ENCODE peak calls at places on chromosomes 13 and 19, in five cellular contexts. D is heart left ventricle, F is AG04449, Z is AG09309, U is GM10248. M is an unnamed sample.

GRCh38 chr13:110319774-110320509 is 12.9 kb downstream of the COL4A2 start:
- DNase-seq in Z (no peak), U (no peak), D (no peak), F (no peak), M (peak; percentile 62)

GRCh38 chr13:98208606-98209005 is 31.5 kb upstream of the RNF113B start:
- DNase-seq in Z (no peak), D (no peak), F (no peak), U (no peak), M (no peak)

GRCh38 chr19:19966862-19967261 is 66.1 kb downstream of the ZNF93 start:
- DNase-seq in F (no peak), Z (no peak), U (no peak), D (no peak), M (no peak)

GRCh38 chr13:94176576-94176975 is 302.9 kb downstream of the DCT start:
- DNase-seq in D (no peak), U (no peak), F (no peak), Z (no peak), M (no peak)

GRCh38 chr13:90968510-90968909 is 379.0 kb upstream of the MIR17HG start:
- DNase-seq in Z (no peak), F (no peak), U (no peak), D (no peak), M (no peak)

GRCh38 chr13:50119593-50119992 is 104.3 kb downstream of the KCNRG start:
- DNase-seq in D (no peak), F (no peak), Z (no peak), U (no peak), M (no peak)

GRCh38 chr19:17796013-17796837 is 1.3 kb downstream of the B3GNT3 start:
- DNase-seq in Z (no peak), D (no peak), F (no peak), U (no peak), M (no peak)

GRCh38 chr19:51422053-51422448 is 4.6 kb upstream of the SIGLEC10 start:
- DNase-seq in F (no peak), D (peak; percentile 83), U (peak; percentile 89), Z (no peak), M (peak; percentile 64)

GRCh38 chr13:21671793-21672680 is 1.2 kb downstream of the FGF9 start:
- DNase-seq in F (no peak), Z (no peak), U (no peak), D (no peak), M (no peak)

GRCh38 chr19:1407662-1408299 is 395 bp downstream of the DAZAP1 start:
- DNase-seq in Z (no peak), D (peak; percentile 62), U (peak; percentile 67), F (no peak), M (no peak)

GRCh38 chr13:100675660-100676129 is 1.1 kb upstream of the TMTC4 start:
- DNase-seq in F (no peak), U (no peak), Z (no peak), D (no peak), M (no peak)

GRCh38 chr19:12777217-12778019 is 2.1 kb upstream of the HOOK2 start:
- DNase-seq in F (no peak), D (peak; percentile 88), U (peak; percentile 75), Z (no peak), M (no peak)

GRCh38 chr19:48852292-48852691 is 16.0 kb upstream of the HSD17B14 start:
- DNase-seq in D (no peak), Z (no peak), U (no peak), F (no peak), M (no peak)

GRCh38 chr13:23509781-23510543 is 60.2 kb upstream of the TNFRSF19 start:
- DNase-seq in D (no peak), F (no peak), Z (peak; percentile 53), U (no peak), M (no peak)

GRCh38 chr19:39413903-39414608 is 1.6 kb downstream of the PLEKHG2 start:
- DNase-seq in U (no peak), Z (no peak), F (no peak), D (no peak), M (no peak)
- TF ChIP-seq CTCF in U (peak; percentile 29), Z (peak; percentile 43), F (peak; percentile 37), D (no peak), M (no peak)

DNA sequence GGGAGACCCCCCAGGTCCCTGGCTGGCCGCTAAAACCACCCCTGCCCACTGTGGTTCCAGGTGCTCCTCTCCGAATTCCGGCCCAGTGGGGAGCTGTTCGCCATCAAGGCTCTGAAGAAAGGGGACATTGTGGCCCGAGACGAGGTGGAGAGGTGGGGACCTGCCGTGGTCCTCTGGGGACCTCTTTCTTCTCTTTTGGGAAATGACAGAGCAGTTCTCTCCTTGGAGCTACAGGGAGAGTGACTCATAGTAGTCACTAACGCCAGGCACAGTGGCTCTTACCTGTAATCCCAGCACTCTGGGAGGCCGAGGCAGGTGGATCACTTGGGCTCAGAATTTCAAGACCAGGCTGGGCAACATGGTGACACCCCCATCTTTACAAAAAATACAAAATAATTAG is 7.3 kb downstream of the PTGER1 start:
- DNase-seq in F (no peak), Z (no peak), D (no peak), U (no peak), M (no peak)
- TF ChIP-seq CTCF in F (no peak), Z (peak; percentile 15), D (no peak), U (no peak), M (no peak)

DNA sequence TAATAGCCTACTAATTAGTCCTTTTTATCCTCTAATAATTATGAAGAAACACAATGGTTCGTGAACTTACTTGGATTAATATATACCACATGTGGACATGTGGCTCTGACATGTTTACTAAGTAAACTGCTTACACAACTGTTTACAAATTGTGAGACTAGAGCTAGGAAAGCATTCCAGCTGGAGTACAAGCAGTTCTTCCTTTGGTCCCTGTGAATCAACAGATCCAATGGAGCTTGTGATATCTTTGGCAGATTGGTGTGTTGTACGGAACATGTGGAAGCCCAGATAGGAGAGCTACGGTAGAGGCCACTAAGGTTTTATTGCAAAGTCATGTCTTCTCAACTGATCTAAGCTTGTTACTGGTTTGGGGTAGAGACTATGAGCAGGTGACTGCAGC is 145.5 kb upstream of the SPRY2 start:
- DNase-seq in F (no peak), Z (no peak), U (no peak), D (no peak), M (no peak)
- TF ChIP-seq CTCF in F (no peak), Z (no peak), U (no peak), D (no peak), M (no peak)

GRCh38 chr13:60881507-60881906 is 484.5 kb downstream of the TDRD3 start:
- DNase-seq in D (no peak), Z (no peak), U (no peak), F (no peak), M (no peak)
- TF ChIP-seq CTCF in D (no peak), Z (no peak), U (no peak), F (no peak), M (no peak)

DNA sequence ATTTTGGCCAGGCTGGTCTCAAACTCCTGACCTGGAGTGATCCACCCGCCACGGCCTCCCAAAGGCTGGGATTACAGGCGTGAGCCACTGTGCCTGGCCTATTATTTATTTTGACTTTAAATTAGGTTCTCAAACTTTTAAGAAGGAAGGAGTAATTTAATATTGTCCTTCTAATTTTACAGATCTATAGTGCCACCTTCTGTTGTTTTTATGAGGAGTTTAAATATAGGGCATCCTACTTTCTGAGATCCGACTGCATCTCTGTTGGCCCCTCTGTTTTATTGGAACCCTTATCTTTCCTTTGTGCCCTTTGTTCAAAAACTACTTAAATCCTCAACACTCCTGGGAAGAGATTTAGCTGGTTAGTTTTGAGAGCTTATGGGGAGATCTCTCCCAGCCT is 25.4 kb upstream of the ZMYM5 start:
- DNase-seq in U (no peak), Z (no peak), D (no peak), F (no peak), M (no peak)
- TF ChIP-seq CTCF in U (no peak), Z (peak; percentile 14), D (peak; percentile 32), F (no peak), M (peak; percentile 41)

DNA sequence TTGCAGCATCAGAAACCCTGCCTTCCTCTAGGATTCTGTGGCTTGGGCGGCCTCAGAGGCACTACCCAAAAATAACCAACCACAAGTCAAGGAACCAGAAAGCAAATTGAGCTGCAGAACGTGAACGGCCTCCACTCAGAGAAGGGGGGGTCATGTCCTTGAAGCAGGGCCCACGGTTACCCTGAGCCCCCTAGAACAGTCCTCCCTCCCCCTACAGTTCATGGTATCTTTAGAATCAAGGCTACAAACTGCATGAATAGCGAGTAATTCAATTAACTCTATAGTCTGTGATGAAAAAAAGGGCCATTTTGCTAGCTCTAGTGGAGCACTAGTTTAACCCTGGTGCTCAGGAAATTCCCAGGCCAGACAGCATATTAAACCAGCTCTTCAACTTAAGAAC is 79.0 kb upstream of the ZNF507 start:
- DNase-seq in D (no peak), F (no peak), Z (no peak), U (no peak), M (no peak)
- TF ChIP-seq CTCF in D (no peak), F (no peak), Z (no peak), U (no peak), M (no peak)

DNA sequence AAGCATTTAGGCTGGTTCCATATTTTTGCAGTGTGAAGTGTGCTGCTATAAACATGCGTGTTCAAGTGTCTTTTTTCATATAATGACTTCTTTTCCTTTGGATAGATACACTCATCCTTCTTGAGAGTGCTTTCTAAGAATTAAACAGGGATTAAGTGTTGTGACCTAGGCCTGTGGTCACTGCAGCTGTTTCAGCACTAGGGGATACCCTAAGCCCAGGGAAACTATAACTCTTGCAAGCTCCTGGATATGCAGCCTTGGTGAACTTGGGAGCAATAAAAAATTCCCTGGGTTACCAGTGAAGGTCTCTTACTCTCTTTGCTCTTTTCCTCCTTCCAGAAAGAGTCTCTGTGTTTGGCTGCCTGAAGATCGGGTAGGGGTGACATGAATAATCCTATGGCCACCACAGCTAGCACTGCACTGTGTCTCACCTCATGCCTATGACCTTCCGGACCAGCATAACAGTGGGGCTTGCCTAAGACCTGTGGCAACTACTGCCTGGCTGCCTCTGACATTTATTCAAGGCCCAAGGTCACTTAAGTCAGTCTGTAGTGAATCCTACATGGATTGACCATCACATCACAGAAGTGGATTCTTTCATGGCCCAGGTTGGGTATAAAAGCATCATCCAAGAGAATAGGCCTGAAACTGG is 799.7 kb downstream of the DACH1 start:
- DNase-seq in U (no peak), F (no peak), Z (no peak), D (no peak), M (no peak)
- TF ChIP-seq CTCF in U (no peak), F (no peak), Z (no peak), D (no peak), M (no peak)

M was measured in right atrium auricular region.